ENCODE peak calls at places on chromosomes 6 and 20, in seven cellular contexts. One of them, this sample, is unnamed.
A peak's percentile ranks its signal among the peaks of the same experiment; 100 is the strongest.

GRCh38 chr6:117280922-117281321 is 15.6 kb downstream of the VGLL2 start:
- DNase-seq in gastrocnemius medialis: no peak
- DNase-seq in Karpas-422: no peak
- DNase-seq in iris pigment epithelial cell: no peak
- DNase-seq in NCI-H1417: no peak
- DNase-seq in GDM1: no peak
- DNase-seq in M059J: peak; percentile 16
- DNase-seq in this sample: no peak

GRCh38 chr6:159119835-159120234 is 49.4 kb upstream of the FNDC1 start:
- DNase-seq in gastrocnemius medialis: no peak
- DNase-seq in Karpas-422: no peak
- DNase-seq in iris pigment epithelial cell: no peak
- DNase-seq in NCI-H1417: no peak
- DNase-seq in GDM1: no peak
- DNase-seq in M059J: no peak
- DNase-seq in this sample: no peak

GRCh38 chr20:25490656-25491445 is 83.4 kb downstream of the GINS1 start:
- DNase-seq in gastrocnemius medialis: no peak
- DNase-seq in Karpas-422: no peak
- DNase-seq in iris pigment epithelial cell: no peak
- DNase-seq in NCI-H1417: no peak
- DNase-seq in GDM1: no peak
- DNase-seq in M059J: no peak
- DNase-seq in this sample: no peak

GRCh38 chr6:13177617-13178506 is 150.5 kb downstream of the TBC1D7 start:
- DNase-seq in gastrocnemius medialis: no peak
- DNase-seq in Karpas-422: no peak
- DNase-seq in iris pigment epithelial cell: no peak
- DNase-seq in NCI-H1417: no peak
- DNase-seq in GDM1: peak; percentile 73
- DNase-seq in M059J: no peak
- DNase-seq in this sample: no peak

GRCh38 chr6:154521412-154521811 is 10.9 kb upstream of the CNKSR3 start:
- DNase-seq in gastrocnemius medialis: no peak
- DNase-seq in Karpas-422: no peak
- DNase-seq in iris pigment epithelial cell: no peak
- DNase-seq in NCI-H1417: no peak
- DNase-seq in GDM1: no peak
- DNase-seq in M059J: no peak
- DNase-seq in this sample: no peak

GRCh38 chr20:20277772-20278382 is 90.0 kb upstream of the INSM1 start:
- DNase-seq in gastrocnemius medialis: no peak
- DNase-seq in Karpas-422: no peak
- DNase-seq in iris pigment epithelial cell: no peak
- DNase-seq in NCI-H1417: no peak
- DNase-seq in GDM1: no peak
- DNase-seq in M059J: peak; percentile 75
- DNase-seq in this sample: no peak

GRCh38 chr6:113824411-113824810 is 32.7 kb upstream of the MARCKS start:
- DNase-seq in gastrocnemius medialis: no peak
- DNase-seq in Karpas-422: no peak
- DNase-seq in iris pigment epithelial cell: no peak
- DNase-seq in NCI-H1417: no peak
- DNase-seq in GDM1: no peak
- DNase-seq in M059J: peak; percentile 93
- DNase-seq in this sample: peak; percentile 37

GRCh38 chr20:53032021-53033001 is 60.2 kb downstream of the TSHZ2 start:
- DNase-seq in gastrocnemius medialis: peak; percentile 18
- DNase-seq in Karpas-422: no peak
- DNase-seq in iris pigment epithelial cell: peak; percentile 71
- DNase-seq in NCI-H1417: no peak
- DNase-seq in GDM1: no peak
- DNase-seq in M059J: peak; percentile 95
- DNase-seq in this sample: peak; percentile 59

GRCh38 chr6:22754111-22754510 is 184.7 kb downstream of the HDGFL1 start:
- DNase-seq in gastrocnemius medialis: no peak
- DNase-seq in Karpas-422: no peak
- DNase-seq in iris pigment epithelial cell: peak; percentile 78
- DNase-seq in NCI-H1417: no peak
- DNase-seq in GDM1: no peak
- DNase-seq in M059J: peak; percentile 10
- DNase-seq in this sample: peak; percentile 43

GRCh38 chr6:30836431-30836866 is 47.9 kb upstream of the DDR1 start:
- DNase-seq in gastrocnemius medialis: peak; percentile 55
- DNase-seq in Karpas-422: no peak
- DNase-seq in iris pigment epithelial cell: peak; percentile 77
- DNase-seq in NCI-H1417: no peak
- DNase-seq in GDM1: no peak
- DNase-seq in M059J: peak; percentile 70
- DNase-seq in this sample: peak; percentile 53

GRCh38 chr6:27836783-27837635 is 75.2 kb downstream of the OR2B2 start:
- DNase-seq in gastrocnemius medialis: peak; percentile 20
- DNase-seq in Karpas-422: peak; percentile 90
- DNase-seq in iris pigment epithelial cell: peak; percentile 86
- DNase-seq in NCI-H1417: peak; percentile 70
- DNase-seq in GDM1: peak; percentile 77
- DNase-seq in M059J: peak; percentile 92
- DNase-seq in this sample: peak; percentile 91

GRCh38 chr6:137145421-137145820 is 28.0 kb downstream of the IL22RA2 start:
- DNase-seq in gastrocnemius medialis: no peak
- DNase-seq in Karpas-422: no peak
- DNase-seq in iris pigment epithelial cell: peak; percentile 60
- DNase-seq in NCI-H1417: no peak
- DNase-seq in GDM1: no peak
- DNase-seq in M059J: no peak
- DNase-seq in this sample: no peak

GRCh38 chr6:141393405-141394124 is 739.2 kb upstream of the GJE1 start:
- DNase-seq in gastrocnemius medialis: no peak
- DNase-seq in Karpas-422: no peak
- DNase-seq in iris pigment epithelial cell: no peak
- DNase-seq in NCI-H1417: no peak
- DNase-seq in GDM1: no peak
- DNase-seq in M059J: no peak
- DNase-seq in this sample: no peak

GRCh38 chr6:149043476-149044130 is 273.9 kb upstream of the TAB2 start:
- DNase-seq in gastrocnemius medialis: no peak
- DNase-seq in Karpas-422: peak; percentile 66
- DNase-seq in iris pigment epithelial cell: peak; percentile 45
- DNase-seq in NCI-H1417: no peak
- DNase-seq in GDM1: peak; percentile 27
- DNase-seq in M059J: peak; percentile 45
- DNase-seq in this sample: no peak

GRCh38 chr20:63567382-63568169 is 6.5 kb downstream of the HELZ2 start:
- DNase-seq in gastrocnemius medialis: no peak
- DNase-seq in Karpas-422: no peak
- DNase-seq in iris pigment epithelial cell: peak; percentile 75
- DNase-seq in NCI-H1417: no peak
- DNase-seq in GDM1: peak; percentile 80
- DNase-seq in M059J: peak; percentile 50
- DNase-seq in this sample: peak; percentile 27

GRCh38 chr20:37986873-37987601 is 46.2 kb downstream of the TTI1 start:
- DNase-seq in gastrocnemius medialis: peak; percentile 93
- DNase-seq in Karpas-422: no peak
- DNase-seq in iris pigment epithelial cell: peak; percentile 19
- DNase-seq in NCI-H1417: no peak
- DNase-seq in GDM1: no peak
- DNase-seq in M059J: peak; percentile 97
- DNase-seq in this sample: peak; percentile 55

GRCh38 chr20:45173531-45173930 is 1.2 kb upstream of the PI3 start:
- DNase-seq in gastrocnemius medialis: no peak
- DNase-seq in Karpas-422: no peak
- DNase-seq in iris pigment epithelial cell: no peak
- DNase-seq in NCI-H1417: no peak
- DNase-seq in GDM1: no peak
- DNase-seq in M059J: no peak
- DNase-seq in this sample: no peak

GRCh38 chr6:150006961-150007464 is 18.3 kb downstream of the RAET1L start:
- DNase-seq in gastrocnemius medialis: no peak
- DNase-seq in Karpas-422: peak; percentile 79
- DNase-seq in iris pigment epithelial cell: peak; percentile 25
- DNase-seq in NCI-H1417: peak; percentile 7
- DNase-seq in GDM1: no peak
- DNase-seq in M059J: peak; percentile 34
- DNase-seq in this sample: no peak

GRCh38 chr20:62550087-62550565 is 74.3 kb upstream of the GATA5 start:
- DNase-seq in gastrocnemius medialis: peak; percentile 71
- DNase-seq in Karpas-422: no peak
- DNase-seq in iris pigment epithelial cell: no peak
- DNase-seq in NCI-H1417: peak; percentile 38
- DNase-seq in GDM1: no peak
- DNase-seq in M059J: no peak
- DNase-seq in this sample: no peak